ENCODE peak calls at places on chromosomes 2 and 18, in seven cellular contexts. M is activated effector memory CD4-positive, alpha-beta T cell treated with Interleukin-2 at 50 U/mL for 16 hours; X is astrocyte of the spinal cord; Y is AG08396; Z is activated CD4-positive, alpha-beta T cell treated with anti-CD3 and anti-CD28 coated beads, Interleukin-2, amount 50 U/mL, for 48 hours; T is A549; N is CD4-positive, alpha-beta T cell. F is an unnamed sample.

GRCh38 chr2:219228745-219229374 is 576 bp downstream of the ATG9A start:
- DNase-seq in M (no peak), X (no peak), Y (no peak), Z (no peak), T (no peak), N (no peak), F (no peak)

GRCh38 chr18:58776084-58776483 is 88.6 kb upstream of the ZNF532 start:
- DNase-seq in M (no peak), X (no peak), Y (no peak), Z (no peak), T (no peak), N (no peak), F (no peak)

GRCh38 chr2:57075226-57075625 is 891.4 kb downstream of the CCDC85A start:
- DNase-seq in M (no peak), X (no peak), Y (no peak), Z (no peak), T (no peak), N (no peak), F (no peak)

GRCh38 chr2:68196120-68196716 is 38.5 kb downstream of the PNO1 start:
- DNase-seq in M (peak), X (peak), Y (no peak), Z (peak), T (no peak), N (no peak), F (peak)

GRCh38 chr18:33605250-33605649 is 27.2 kb downstream of the ASXL3 start:
- DNase-seq in M (no peak), X (no peak), Y (no peak), Z (no peak), T (no peak), N (no peak), F (no peak)

GRCh38 chr18:22136395-22136794 is 33.0 kb upstream of the GATA6 start:
- DNase-seq in M (no peak), X (peak), Y (no peak), Z (no peak), T (no peak), N (no peak), F (peak)

GRCh38 chr2:197893403-197894177 is 89.2 kb downstream of the PLCL1 start:
- DNase-seq in M (no peak), X (no peak), Y (no peak), Z (no peak), T (no peak), N (no peak), F (no peak)

GRCh38 chr2:160494243-160494642 is 636 bp upstream of the RBMS1 start:
- DNase-seq in M (no peak), X (peak), Y (no peak), Z (no peak), T (no peak), N (no peak), F (peak)

GRCh38 chr2:54966165-54966819 is 84.0 kb downstream of the RTN4 start:
- DNase-seq in M (no peak), X (no peak), Y (no peak), Z (no peak), T (no peak), N (no peak), F (no peak)

GRCh38 chr2:228867406-228867805 is 403.7 kb downstream of the PID1 start:
- DNase-seq in M (no peak), X (no peak), Y (no peak), Z (no peak), T (no peak), N (no peak), F (no peak)

GRCh38 chr2:230842473-230842872 is 22.3 kb upstream of the ITM2C start:
- DNase-seq in M (no peak), X (no peak), Y (no peak), Z (no peak), T (no peak), N (no peak), F (no peak)

GRCh38 chr18:53799134-53799533 is 425.3 kb downstream of the MBD2 start:
- DNase-seq in M (no peak), X (peak), Y (no peak), Z (no peak), T (no peak), N (no peak), F (no peak)

GRCh38 chr2:6079405-6079804 is 387.2 kb downstream of the SOX11 start:
- DNase-seq in M (no peak), X (no peak), Y (no peak), Z (no peak), T (no peak), N (no peak), F (no peak)

GRCh38 chr2:229087843-229088520 is 183.1 kb downstream of the PID1 start:
- DNase-seq in M (no peak), X (no peak), Y (no peak), Z (no peak), T (no peak), N (no peak), F (no peak)

GRCh38 chr18:8462651-8463185 is 146.5 kb upstream of the RAB12 start:
- DNase-seq in M (no peak), X (no peak), Y (no peak), Z (no peak), T (no peak), N (no peak), F (no peak)

GRCh38 chr2:110732422-110733413 is at the start of gene ACOXL:
- DNase-seq in M (no peak), X (no peak), Y (no peak), Z (no peak), T (no peak), N (no peak), F (peak)

GRCh38 chr18:62728254-62728653 is 12.9 kb downstream of the PHLPP1 start:
- DNase-seq in M (no peak), X (no peak), Y (no peak), Z (no peak), T (no peak), N (no peak), F (no peak)

GRCh38 chr2:221896505-221897151 is 324.5 kb upstream of the EPHA4 start:
- DNase-seq in M (no peak), X (peak), Y (peak), Z (no peak), T (no peak), N (no peak), F (no peak)

GRCh38 chr18:68484241-68484640 is 230.7 kb downstream of the TMX3 start:
- DNase-seq in M (no peak), X (peak), Y (peak), Z (no peak), T (no peak), N (no peak), F (no peak)

GRCh38 chr2:181784556-181784955 is 104.2 kb upstream of the NEUROD1 start:
- DNase-seq in M (no peak), X (peak), Y (no peak), Z (no peak), T (no peak), N (no peak), F (peak)

GRCh38 chr2:97714084-97714949 is 941 bp downstream of the ZAP70 start:
- DNase-seq in M (no peak), X (no peak), Y (no peak), Z (peak), T (no peak), N (peak), F (no peak)

GRCh38 chr2:30105556-30105955 is 41.3 kb upstream of the YPEL5 start:
- DNase-seq in M (no peak), X (no peak), Y (no peak), Z (no peak), T (no peak), N (no peak), F (no peak)

GRCh38 chr2:68255736-68256450 is 3.6 kb upstream of the PPP3R1 start:
- DNase-seq in M (no peak), X (peak), Y (peak), Z (no peak), T (no peak), N (no peak), F (no peak)

GRCh38 chr18:8662574-8663255 is 42.6 kb upstream of the MTCL1 start:
- DNase-seq in M (no peak), X (no peak), Y (no peak), Z (no peak), T (no peak), N (no peak), F (no peak)

GRCh38 chr2:146734042-146734715 is 1110.7 kb upstream of the ACVR2A start:
- DNase-seq in M (no peak), X (peak), Y (peak), Z (no peak), T (peak), N (no peak), F (peak)

GRCh38 chr18:55064760-55065159 is 105.5 kb upstream of the CCDC68 start:
- DNase-seq in M (no peak), X (no peak), Y (no peak), Z (no peak), T (no peak), N (no peak), F (no peak)

GRCh38 chr2:43059183-43059897 is 167.1 kb downstream of the ZFP36L2 start:
- DNase-seq in M (peak), X (peak), Y (peak), Z (peak), T (no peak), N (peak), F (no peak)

GRCh38 chr18:74942319-74942910 is 266.5 kb downstream of the PTGR3 start:
- DNase-seq in M (no peak), X (no peak), Y (no peak), Z (peak), T (no peak), N (no peak), F (no peak)